ENCODE peak calls at places on chromosome 10, in four cellular contexts. I, Y, E and R are unnamed samples.
A peak's percentile ranks its signal among the peaks of the same experiment; 100 is the strongest.

GRCh38 chr10:74841265-74841973 is 15.0 kb downstream of the KAT6B start:
- DNase-seq in I (no peak), Y (no peak), E (no peak), R (no peak)

GRCh38 chr10:3097160-3097559 is 29.8 kb downstream of the PFKP start:
- DNase-seq in Y (no peak), I (no peak), E (no peak), R (no peak)

GRCh38 chr10:84230359-84230758 is 5.0 kb upstream of the LRIT2 start:
- DNase-seq in Y (no peak), I (no peak), E (no peak), R (no peak)

GRCh38 chr10:49230004-49230403 is 41.8 kb upstream of the TMEM273 start:
- DNase-seq in E (no peak), I (no peak), Y (no peak), R (no peak)

GRCh38 chr10:54800677-54801480 is at the start of gene PCDH15:
- DNase-seq in E (peak; percentile 40), I (peak; percentile 34), Y (no peak), R (peak; percentile 79)

GRCh38 chr10:5685764-5686240 is 1.2 kb downstream of the TASOR2 start:
- DNase-seq in E (peak; percentile 3), I (no peak), Y (no peak), R (no peak)

GRCh38 chr10:79335094-79335469 is 12.2 kb upstream of the PPIF start:
- DNase-seq in E (peak; percentile 32), Y (no peak), I (peak; percentile 30), R (peak; percentile 23)

GRCh38 chr10:122485670-122486069 is 24.3 kb downstream of the HTRA1 start:
- DNase-seq in Y (no peak), I (no peak), E (no peak), R (no peak)

GRCh38 chr10:43863859-43864591 is 215.3 kb upstream of the ZNF32 start:
- DNase-seq in Y (no peak), I (no peak), E (no peak), R (no peak)

GRCh38 chr10:18959369-18959768 is 89.2 kb upstream of the MALRD1 start:
- DNase-seq in I (no peak), E (no peak), Y (no peak), R (no peak)

GRCh38 chr10:71742301-71743098 is 22.9 kb upstream of the C10orf105 start:
- DNase-seq in I (no peak), Y (no peak), E (no peak), R (no peak)

GRCh38 chr10:81192404-81192803 is 654.7 kb downstream of the SH2D4B start:
- DNase-seq in Y (no peak), I (no peak), E (no peak), R (no peak)

GRCh38 chr10:12501324-12501723 is 152.0 kb downstream of the CAMK1D start:
- DNase-seq in E (no peak), I (no peak), Y (no peak), R (no peak)

GRCh38 chr10:133264455-133264854 is 12.2 kb downstream of the ADAM8 start:
- DNase-seq in I (no peak), E (no peak), Y (no peak), R (no peak)

GRCh38 chr10:128047337-128047736 is 78.9 kb downstream of the MKI67 start:
- DNase-seq in Y (peak; percentile 28), E (no peak), I (no peak), R (no peak)

GRCh38 chr10:51468424-51468823 is 231.0 kb downstream of the CSTF2T start:
- DNase-seq in I (no peak), Y (no peak), E (no peak), R (no peak)

GRCh38 chr10:104580774-104581675 is 60.1 kb upstream of the SORCS3 start:
- DNase-seq in I (peak; percentile 71), Y (peak; percentile 50), E (peak; percentile 20), R (peak; percentile 83)

GRCh38 chr10:12969951-12970350 is 31.6 kb downstream of the CCDC3 start:
- DNase-seq in I (no peak), Y (no peak), E (no peak), R (no peak)

GRCh38 chr10:127694580-127695193 is 42.3 kb upstream of the FOXI2 start:
- DNase-seq in I (peak; percentile 18), Y (peak; percentile 41), E (peak; percentile 13), R (no peak)

GRCh38 chr10:43209651-43210141 is 57.2 kb downstream of the RASGEF1A start:
- DNase-seq in E (no peak), I (no peak), Y (peak; percentile 14), R (no peak)

GRCh38 chr10:49290607-49291006 is 8.4 kb upstream of the C10orf71 start:
- DNase-seq in E (no peak), I (no peak), Y (no peak), R (no peak)

GRCh38 chr10:124087672-124088634 is 5.4 kb downstream of the CHST15 start:
- DNase-seq in Y (no peak), E (peak; percentile 75), I (no peak), R (no peak)

GRCh38 chr10:119115921-119116320 is 12.0 kb downstream of the DENND10 start:
- DNase-seq in I (no peak), E (no peak), Y (no peak), R (no peak)

GRCh38 chr10:12635127-12635541 is 285.8 kb downstream of the CAMK1D start:
- DNase-seq in I (no peak), E (no peak), Y (no peak), R (no peak)

GRCh38 chr10:11783558-11783865 is 39.6 kb upstream of the PROSER2 start:
- DNase-seq in I (no peak), E (no peak), Y (no peak), R (no peak)

GRCh38 chr10:71643904-71644303 is 75.7 kb downstream of the C10orf105 start:
- DNase-seq in E (no peak), I (no peak), Y (no peak), R (no peak)

GRCh38 chr10:50990568-50991495 is 83.5 kb upstream of the PRKG1 start:
- DNase-seq in I (peak; percentile 26), Y (peak; percentile 33), E (no peak), R (peak; percentile 87)

GRCh38 chr10:84762754-84763394 is 434.5 kb downstream of the CCSER2 start:
- DNase-seq in I (no peak), E (no peak), Y (no peak), R (no peak)